ENCODE peak calls at places on chromosomes 4 and X, in eight cellular contexts. O is stimulated activated CD4-positive, alpha-beta T cell treated with anti-CD3 and anti-CD28 coated beads, Interleukin-4, amount 100 ng/mL, for 48 hours; R is choroid plexus epithelial cell; K is activated CD4-positive, CD25-positive, alpha-beta regulatory T cell; P is K562; F is T-helper 1 cell; C is uterus; V is HuH-7. H is an unnamed sample.
A peak's percentile ranks its signal among the peaks of the same experiment; 100 is the strongest.

GRCh38 chrX:14697453-14697852 is 168.1 kb downstream of the GLRA2 start:
- DNase-seq in O (peak; percentile 10), R (peak; percentile 30), K (no peak), P (peak; percentile 12), F (no peak), C (no peak), V (peak; percentile 18), H (no peak)

GRCh38 chr4:152118819-152119553 is 358.2 kb upstream of the GATB start:
- DNase-seq in O (no peak), R (no peak), K (no peak), P (no peak), F (no peak), C (no peak), V (no peak), H (no peak)

GRCh38 chrX:128653524-128653923 is 601.3 kb upstream of the ACTRT1 start:
- DNase-seq in O (no peak), R (no peak), K (no peak), P (no peak), F (no peak), C (no peak), V (no peak), H (no peak)

GRCh38 chr4:127103723-127104122 is 529.0 kb upstream of the INTU start:
- DNase-seq in O (no peak), R (no peak), K (no peak), P (no peak), F (no peak), C (no peak), V (no peak), H (no peak)

GRCh38 chrX:68833448-68833805 is 4.6 kb downstream of the EFNB1 start:
- DNase-seq in O (no peak), R (no peak), K (no peak), P (no peak), F (no peak), C (peak; percentile 3), V (no peak), H (no peak)

GRCh38 chrX:69493193-69493592 is 10.9 kb upstream of the NALF2 start:
- DNase-seq in O (peak; percentile 17), R (peak; percentile 7), K (no peak), P (peak; percentile 18), F (no peak), C (no peak), V (peak; percentile 58), H (peak; percentile 9)

GRCh38 chrX:25599061-25599460 is 539.1 kb upstream of the MAGEB18 start:
- DNase-seq in O (no peak), R (no peak), K (no peak), P (no peak), F (no peak), C (no peak), V (no peak), H (no peak)

GRCh38 chrX:100654256-100654655 is 10.3 kb downstream of the SRPX2 start:
- DNase-seq in O (no peak), R (peak; percentile 61), K (no peak), P (no peak), F (no peak), C (no peak), V (no peak), H (no peak)

GRCh38 chr4:22514431-22514830 is 1.4 kb downstream of the ADGRA3 start:
- DNase-seq in O (no peak), R (peak; percentile 36), K (no peak), P (no peak), F (no peak), C (no peak), V (no peak), H (no peak)